ENCODE peak calls at places on chromosomes 2 and 18, in four cellular contexts. N, O, U and R are unnamed samples.

GRCh38 chr2:203797363-203798111 is 70.0 kb upstream of the CTLA4 start:
- DNase-seq in U (no peak), N (no peak), O (no peak), R (no peak)

GRCh38 chr2:55247025-55247424 is 14.5 kb downstream of the RPS27A start:
- DNase-seq in O (no peak), U (no peak), N (no peak), R (no peak)

GRCh38 chr2:38653715-38654494 is 12.0 kb upstream of the GALM start:
- DNase-seq in O (peak), U (no peak), N (peak), R (no peak)

GRCh38 chr18:63297678-63298392 is 21.7 kb downstream of the BCL2 start:
- DNase-seq in N (no peak), U (no peak), O (no peak), R (no peak)

GRCh38 chr2:224611938-224612337 is 26.8 kb upstream of the CUL3 start:
- DNase-seq in O (no peak), U (no peak), N (no peak), R (no peak)

GRCh38 chr2:210681481-210681880 is 125.1 kb downstream of the CPS1 start:
- DNase-seq in N (no peak), U (no peak), O (no peak), R (no peak)

GRCh38 chr18:3219621-3220335 is at the start of gene MYOM1:
- DNase-seq in N (no peak), U (no peak), O (no peak), R (no peak)

GRCh38 chr18:77119101-77119850 is 13.3 kb downstream of the MBP start:
- DNase-seq in O (no peak), N (no peak), U (no peak), R (no peak)

GRCh38 chr18:28109781-28110460 is 67.0 kb downstream of the CDH2 start:
- DNase-seq in N (no peak), O (no peak), U (no peak), R (no peak)

GRCh38 chr2:39486071-39486470 is 49.0 kb upstream of the MAP4K3 start:
- DNase-seq in U (no peak), N (no peak), O (no peak), R (no peak)

GRCh38 chr2:206198677-206199076 is 39.0 kb downstream of the EEF1B2 start:
- DNase-seq in O (no peak), N (no peak), U (no peak), R (no peak)

GRCh38 chr2:223026357-223027110 is 25.5 kb upstream of the KCNE4 start:
- DNase-seq in O (no peak), N (no peak), U (no peak), R (no peak)

GRCh38 chr2:36672199-36672598 is 24.3 kb upstream of the VIT start:
- DNase-seq in N (no peak), U (no peak), O (peak), R (no peak)
- TF ChIP-seq TCF12 in N (no peak), U (no peak), O (no peak), R (no peak)

GRCh38 chr18:8188196-8188595 is 421.0 kb upstream of the RAB12 start:
- DNase-seq in U (no peak), N (no peak), O (no peak), R (no peak)
- TF ChIP-seq TCF12 in U (no peak), N (no peak), O (no peak), R (no peak)

GRCh38 chr18:987325-988186 is 82.9 kb downstream of the ADCYAP1 start:
- DNase-seq in N (no peak), O (no peak), U (no peak), R (no peak)
- TF ChIP-seq TCF12 in N (no peak), O (no peak), U (no peak), R (no peak)

DNA sequence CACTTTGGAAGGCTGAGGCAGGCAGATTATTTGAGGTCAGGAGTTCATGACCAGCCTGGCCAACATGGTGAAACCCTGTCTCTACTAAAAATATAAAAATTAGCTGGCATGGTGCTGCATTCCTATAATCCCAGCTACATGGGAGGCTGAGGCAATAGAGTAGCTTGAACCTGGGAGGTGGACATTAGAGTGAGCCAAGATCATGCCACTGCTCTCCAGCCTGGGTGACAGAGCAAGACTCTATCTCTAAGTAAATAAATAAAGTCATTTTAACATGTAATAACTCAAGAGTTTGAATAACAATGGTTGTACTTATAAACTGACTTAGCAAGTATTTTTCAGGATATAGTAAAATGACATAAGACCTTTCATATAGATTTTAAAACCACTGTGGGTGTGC is 169.3 kb upstream of the FN1 start:
- DNase-seq in N (no peak), U (no peak), O (no peak), R (no peak)
- TF ChIP-seq TCF12 in N (no peak), U (no peak), O (no peak), R (no peak)

GRCh38 chr18:40046596-40046995 is 1908.4 kb upstream of the PIK3C3 start:
- DNase-seq in O (no peak), N (no peak), U (no peak), R (no peak)
- TF ChIP-seq TCF12 in O (no peak), N (no peak), U (no peak), R (no peak)

DNA sequence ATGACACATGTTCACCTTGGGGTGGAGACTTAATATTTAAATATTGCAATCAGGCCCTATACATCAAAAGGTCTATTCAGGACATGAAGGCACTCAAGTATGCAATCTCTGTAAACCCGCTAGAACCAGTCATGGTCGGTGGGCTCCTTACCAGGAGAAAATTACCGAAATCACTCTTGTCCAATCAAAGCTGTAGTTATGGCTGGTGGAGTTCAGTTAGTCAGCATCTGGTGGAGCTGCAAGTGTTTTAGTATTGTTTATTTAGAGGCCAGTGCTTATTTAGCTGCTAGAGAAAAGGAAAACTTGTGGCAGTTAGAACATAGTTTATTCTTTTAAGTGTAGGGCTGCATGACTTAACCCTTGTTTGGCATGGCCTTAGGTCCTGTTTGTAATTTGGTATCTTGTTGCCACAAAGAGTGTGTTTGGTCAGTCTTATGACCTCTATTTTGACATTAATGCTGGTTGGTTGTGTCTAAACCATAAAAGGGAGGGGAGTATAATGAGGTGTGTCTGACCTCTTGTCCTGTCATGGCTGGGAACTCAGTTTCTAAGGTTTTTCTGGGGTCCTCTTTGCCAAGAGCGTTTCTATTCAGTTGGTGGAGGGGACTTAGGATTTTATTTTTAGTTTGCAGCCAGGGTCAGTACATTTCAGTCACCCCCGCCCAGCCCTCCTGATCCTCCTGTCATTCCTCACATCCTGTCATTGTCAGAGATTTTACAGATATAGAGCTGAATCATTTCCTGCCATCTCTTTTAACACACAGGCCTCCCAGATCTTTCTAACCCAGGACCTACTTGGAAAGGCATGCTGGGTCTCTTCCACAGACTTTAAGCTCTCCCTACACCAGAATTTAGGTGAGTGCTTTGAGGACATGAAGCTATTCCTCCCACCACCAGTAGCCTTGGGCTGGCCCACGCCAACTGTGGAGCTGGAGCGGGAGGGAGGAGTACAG is 108.1 kb downstream of the XRCC5 start:
- DNase-seq in N (no peak), U (peak), O (peak), R (no peak)
- TF ChIP-seq TCF12 in N (no peak), U (peak), O (no peak), R (no peak)

DNA sequence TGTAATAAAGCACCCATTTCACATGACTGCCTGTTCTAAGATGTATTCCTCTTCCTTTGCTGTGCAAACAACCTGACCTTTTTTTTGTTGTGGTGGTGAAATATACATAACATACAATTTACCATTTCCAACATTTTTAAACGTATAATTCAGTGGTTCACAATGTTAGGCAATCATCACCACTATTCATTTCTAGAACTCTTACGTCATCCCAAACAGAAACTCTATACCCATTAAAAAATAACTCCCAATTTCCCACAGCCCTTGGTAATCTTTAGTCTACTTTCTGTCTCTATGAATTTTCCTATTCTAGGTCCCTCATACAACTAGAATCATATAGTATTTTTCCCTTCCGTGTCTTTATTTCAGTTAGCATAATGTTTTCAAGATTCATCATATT is 36.7 kb downstream of the RND3 start:
- DNase-seq in O (no peak), N (no peak), U (no peak), R (no peak)
- TF ChIP-seq TCF12 in O (no peak), N (no peak), U (no peak), R (no peak)

GRCh38 chr2:155622443-155622842 is 710.1 kb downstream of the NR4A2 start:
- DNase-seq in O (no peak), N (no peak), U (no peak), R (no peak)
- TF ChIP-seq TCF12 in O (no peak), N (no peak), U (no peak), R (no peak)

DNA sequence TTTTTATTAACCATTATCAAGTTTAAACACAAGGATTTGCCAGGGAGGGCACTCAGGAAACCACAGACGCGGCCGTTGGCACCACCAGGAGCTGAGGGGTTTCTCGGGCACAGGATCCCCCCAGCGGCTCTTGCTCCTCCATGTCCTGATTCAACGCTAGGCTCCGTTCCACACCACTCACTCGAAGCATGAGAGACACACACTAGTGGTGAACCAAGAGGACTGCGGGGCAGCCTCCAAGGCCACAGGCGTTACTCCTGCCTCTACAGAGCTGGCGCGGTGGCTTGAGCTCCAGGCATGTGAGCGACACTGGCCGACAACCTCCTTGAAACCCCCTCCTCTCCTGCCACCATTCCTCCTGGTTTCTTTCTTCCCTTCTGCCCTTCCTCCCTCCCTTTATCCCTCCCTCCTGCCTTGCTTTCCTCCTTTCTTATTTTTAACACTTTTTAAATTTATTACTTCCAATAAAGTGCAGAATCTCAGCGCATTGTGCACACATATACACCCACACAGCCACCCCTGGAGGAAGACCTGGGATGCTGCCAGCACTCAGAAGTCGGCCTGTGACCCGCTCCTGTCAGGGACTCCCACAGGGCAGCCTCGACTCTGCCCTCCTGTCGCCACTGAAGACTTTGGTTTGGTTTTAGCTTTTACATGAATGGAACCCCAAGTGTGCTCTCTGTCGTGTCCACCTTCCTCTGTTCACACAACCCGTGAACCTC is 21.7 kb downstream of the COX7A2L start:
- DNase-seq in U (peak), N (no peak), O (peak), R (no peak)
- TF ChIP-seq TCF12 in U (no peak), N (no peak), O (no peak), R (no peak)